ENCODE peak calls at places on chromosome 2, in five cellular contexts. One of them, this sample, is unnamed.

GRCh38 chr2:225276207-225276606 is 123.3 kb upstream of the NYAP2 start:
- DNase-seq in HL-60: no peak
- DNase-seq in AG04449: no peak
- DNase-seq in WERI-Rb-1: peak; percentile 13
- DNase-seq in cardiac muscle cell: no peak
- DNase-seq in this sample: no peak

GRCh38 chr2:170115501-170116229 is 62.3 kb upstream of the MYO3B start:
- DNase-seq in AG04449: no peak
- DNase-seq in HL-60: no peak
- DNase-seq in cardiac muscle cell: no peak
- DNase-seq in WERI-Rb-1: no peak
- DNase-seq in this sample: no peak

GRCh38 chr2:195984951-195985726 is 83.5 kb downstream of the DNAH7 start:
- DNase-seq in HL-60: no peak
- DNase-seq in AG04449: no peak
- DNase-seq in cardiac muscle cell: peak; percentile 13
- DNase-seq in WERI-Rb-1: no peak
- DNase-seq in this sample: no peak

GRCh38 chr2:71791501-71792135 is 338.3 kb downstream of the DYSF start:
- DNase-seq in HL-60: no peak
- DNase-seq in cardiac muscle cell: no peak
- DNase-seq in AG04449: no peak
- DNase-seq in WERI-Rb-1: peak; percentile 5
- DNase-seq in this sample: no peak

GRCh38 chr2:239853121-239853520 is 172.0 kb downstream of the NDUFA10 start:
- DNase-seq in WERI-Rb-1: no peak
- DNase-seq in HL-60: no peak
- DNase-seq in cardiac muscle cell: no peak
- DNase-seq in AG04449: no peak
- DNase-seq in this sample: no peak

GRCh38 chr2:119523383-119523958 is 812 bp downstream of the SCTR start:
- DNase-seq in HL-60: no peak
- DNase-seq in AG04449: no peak
- DNase-seq in cardiac muscle cell: no peak
- DNase-seq in WERI-Rb-1: no peak
- DNase-seq in this sample: no peak

GRCh38 chr2:221308507-221309054 is 263.5 kb downstream of the EPHA4 start:
- DNase-seq in cardiac muscle cell: no peak
- DNase-seq in AG04449: no peak
- DNase-seq in WERI-Rb-1: no peak
- DNase-seq in HL-60: no peak
- DNase-seq in this sample: no peak

GRCh38 chr2:7749895-7750559 is 832.8 kb downstream of the RNF144A start:
- DNase-seq in WERI-Rb-1: no peak
- DNase-seq in cardiac muscle cell: no peak
- DNase-seq in AG04449: no peak
- DNase-seq in HL-60: no peak
- DNase-seq in this sample: no peak

GRCh38 chr2:34096552-34097171 is 497.6 kb upstream of the FAM98A start:
- DNase-seq in cardiac muscle cell: peak; percentile 72
- DNase-seq in AG04449: peak; percentile 19
- DNase-seq in WERI-Rb-1: peak; percentile 71
- DNase-seq in HL-60: no peak
- DNase-seq in this sample: peak; percentile 71

GRCh38 chr2:156473445-156473844 is 37.3 kb downstream of the GPD2 start:
- DNase-seq in cardiac muscle cell: no peak
- DNase-seq in HL-60: no peak
- DNase-seq in AG04449: no peak
- DNase-seq in WERI-Rb-1: no peak
- DNase-seq in this sample: no peak

GRCh38 chr2:24899361-24899760 is 20.7 kb downstream of the ADCY3 start:
- DNase-seq in HL-60: no peak
- DNase-seq in AG04449: no peak
- DNase-seq in cardiac muscle cell: no peak
- DNase-seq in WERI-Rb-1: no peak
- DNase-seq in this sample: no peak

GRCh38 chr2:166344286-166345113 is 31.2 kb downstream of the SCN9A start:
- DNase-seq in HL-60: no peak
- DNase-seq in WERI-Rb-1: no peak
- DNase-seq in cardiac muscle cell: peak; percentile 66
- DNase-seq in AG04449: peak; percentile 69
- DNase-seq in this sample: no peak

GRCh38 chr2:200446612-200447011 is 63.3 kb downstream of the KCTD18 start:
- DNase-seq in AG04449: no peak
- DNase-seq in WERI-Rb-1: no peak
- DNase-seq in HL-60: no peak
- DNase-seq in cardiac muscle cell: no peak
- DNase-seq in this sample: no peak

GRCh38 chr2:238418999-238419546 is 7.7 kb upstream of the ASB1 start:
- DNase-seq in HL-60: no peak
- DNase-seq in cardiac muscle cell: no peak
- DNase-seq in AG04449: no peak
- DNase-seq in WERI-Rb-1: no peak
- DNase-seq in this sample: no peak

GRCh38 chr2:31828891-31829290 is 181.9 kb downstream of the MEMO1 start:
- DNase-seq in cardiac muscle cell: no peak
- DNase-seq in AG04449: no peak
- DNase-seq in HL-60: no peak
- DNase-seq in WERI-Rb-1: no peak
- DNase-seq in this sample: no peak

GRCh38 chr2:229704231-229704630 is 10.1 kb downstream of the DNER start:
- DNase-seq in cardiac muscle cell: no peak
- DNase-seq in HL-60: no peak
- DNase-seq in WERI-Rb-1: no peak
- DNase-seq in AG04449: no peak
- DNase-seq in this sample: no peak

GRCh38 chr2:134224005-134224404 is 29.9 kb upstream of the MGAT5 start:
- DNase-seq in cardiac muscle cell: no peak
- DNase-seq in WERI-Rb-1: no peak
- DNase-seq in AG04449: no peak
- DNase-seq in HL-60: no peak
- DNase-seq in this sample: no peak

GRCh38 chr2:1716441-1716840 is 27.9 kb downstream of the PXDN start:
- DNase-seq in HL-60: no peak
- DNase-seq in cardiac muscle cell: no peak
- DNase-seq in AG04449: no peak
- DNase-seq in WERI-Rb-1: no peak
- DNase-seq in this sample: no peak

GRCh38 chr2:10417551-10418335 is 30.4 kb downstream of the ODC1 start:
- DNase-seq in HL-60: no peak
- DNase-seq in AG04449: no peak
- DNase-seq in WERI-Rb-1: no peak
- DNase-seq in cardiac muscle cell: no peak
- DNase-seq in this sample: no peak

GRCh38 chr2:121527009-121527682 is 3.5 kb upstream of the RNU4ATAC start:
- DNase-seq in WERI-Rb-1: no peak
- DNase-seq in HL-60: no peak
- DNase-seq in cardiac muscle cell: peak; percentile 60
- DNase-seq in AG04449: no peak
- DNase-seq in this sample: no peak

GRCh38 chr2:104545055-104545454 is 308.9 kb upstream of the POU3F3 start:
- DNase-seq in cardiac muscle cell: no peak
- DNase-seq in AG04449: no peak
- DNase-seq in WERI-Rb-1: no peak
- DNase-seq in HL-60: no peak
- DNase-seq in this sample: no peak

GRCh38 chr2:96879545-96880040 is 9.7 kb upstream of the SEMA4C start:
- DNase-seq in cardiac muscle cell: no peak
- DNase-seq in HL-60: no peak
- DNase-seq in WERI-Rb-1: no peak
- DNase-seq in AG04449: no peak
- DNase-seq in this sample: no peak

GRCh38 chr2:236483102-236483501 is 86.5 kb upstream of the ACKR3 start:
- DNase-seq in WERI-Rb-1: no peak
- DNase-seq in HL-60: no peak
- DNase-seq in AG04449: no peak
- DNase-seq in cardiac muscle cell: no peak
- DNase-seq in this sample: no peak

GRCh38 chr2:134232868-134233732 is 20.8 kb upstream of the MGAT5 start:
- DNase-seq in WERI-Rb-1: no peak
- DNase-seq in HL-60: peak; percentile 21
- DNase-seq in cardiac muscle cell: no peak
- DNase-seq in AG04449: no peak
- DNase-seq in this sample: no peak

GRCh38 chr2:194765723-194766122 is 891.3 kb upstream of the SLC39A10 start:
- DNase-seq in AG04449: no peak
- DNase-seq in WERI-Rb-1: no peak
- DNase-seq in HL-60: no peak
- DNase-seq in cardiac muscle cell: no peak
- DNase-seq in this sample: no peak

GRCh38 chr2:95014126-95014708 is 11.3 kb upstream of the MAL start:
- DNase-seq in cardiac muscle cell: no peak
- DNase-seq in WERI-Rb-1: no peak
- DNase-seq in AG04449: no peak
- DNase-seq in HL-60: no peak
- DNase-seq in this sample: no peak

GRCh38 chr2:200454839-200455801 is 54.7 kb downstream of the KCTD18 start:
- DNase-seq in AG04449: no peak
- DNase-seq in HL-60: no peak
- DNase-seq in WERI-Rb-1: no peak
- DNase-seq in cardiac muscle cell: no peak
- DNase-seq in this sample: no peak

DNA sequence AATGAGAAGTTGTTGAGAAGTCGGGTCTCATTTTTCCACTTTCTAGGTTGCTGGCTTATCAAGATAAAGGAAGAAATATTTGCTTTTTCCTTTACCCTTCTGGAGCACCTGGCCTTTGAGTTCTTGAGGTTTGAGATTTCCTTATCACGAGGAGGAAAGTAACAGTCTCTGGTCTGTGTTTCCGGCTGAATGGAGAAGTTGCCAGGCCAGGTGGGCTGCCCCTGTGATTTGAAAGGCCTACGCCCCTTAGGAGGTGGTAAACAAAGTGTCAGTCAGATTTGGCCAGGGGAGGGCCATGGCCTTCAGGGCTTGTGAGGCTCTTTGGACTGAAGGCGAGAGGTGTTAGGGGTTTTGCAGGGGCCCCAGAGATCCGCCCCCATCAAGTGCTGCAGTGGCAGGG is 156.7 kb upstream of the HAAO start:
- DNase-seq in WERI-Rb-1: no peak
- DNase-seq in AG04449: no peak
- DNase-seq in cardiac muscle cell: no peak
- DNase-seq in HL-60: no peak
- DNase-seq in this sample: no peak
- TF ChIP-seq CTCF in WERI-Rb-1: no peak
- TF ChIP-seq CTCF in AG04449: no peak
- TF ChIP-seq CTCF in cardiac muscle cell: no peak
- TF ChIP-seq CTCF in HL-60: no peak
- TF ChIP-seq CTCF in this sample: no peak

DNA sequence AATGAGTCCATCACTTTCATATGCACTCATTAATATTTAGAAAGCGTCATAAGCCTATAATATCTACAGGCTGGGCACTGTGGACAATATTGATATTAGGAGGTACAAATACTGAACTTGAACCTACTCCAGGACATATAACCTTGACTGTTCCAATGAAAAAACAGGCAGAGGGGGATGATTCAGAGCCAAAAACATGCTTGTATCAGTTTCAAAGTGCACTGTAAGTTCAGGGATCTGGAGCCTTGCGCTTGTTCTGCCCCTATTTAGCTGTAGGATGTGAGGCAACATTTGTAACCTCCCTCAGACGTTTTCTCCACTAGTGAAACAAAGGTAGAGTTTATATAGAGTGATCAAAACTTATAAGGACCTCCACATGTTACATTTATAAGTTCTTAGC is 246.1 kb upstream of the GYPC start:
- DNase-seq in cardiac muscle cell: no peak
- DNase-seq in WERI-Rb-1: no peak
- DNase-seq in HL-60: no peak
- DNase-seq in AG04449: no peak
- DNase-seq in this sample: no peak
- TF ChIP-seq CTCF in cardiac muscle cell: no peak
- TF ChIP-seq CTCF in WERI-Rb-1: no peak
- TF ChIP-seq CTCF in HL-60: no peak
- TF ChIP-seq CTCF in AG04449: no peak
- TF ChIP-seq CTCF in this sample: no peak

GRCh38 chr2:197075754-197076337 is 149.3 kb upstream of the PGAP1 start:
- DNase-seq in HL-60: no peak
- DNase-seq in AG04449: no peak
- DNase-seq in WERI-Rb-1: no peak
- DNase-seq in cardiac muscle cell: peak; percentile 24
- DNase-seq in this sample: no peak
- TF ChIP-seq CTCF in HL-60: peak; percentile 9
- TF ChIP-seq CTCF in AG04449: peak; percentile 18
- TF ChIP-seq CTCF in WERI-Rb-1: no peak
- TF ChIP-seq CTCF in cardiac muscle cell: peak; percentile 49
- TF ChIP-seq CTCF in this sample: peak; percentile 60

GRCh38 chr2:226730487-226730886 is 69.1 kb downstream of the IRS1 start:
- DNase-seq in WERI-Rb-1: peak; percentile 17
- DNase-seq in AG04449: no peak
- DNase-seq in HL-60: no peak
- DNase-seq in cardiac muscle cell: peak; percentile 30
- DNase-seq in this sample: no peak
- TF ChIP-seq CTCF in WERI-Rb-1: peak; percentile 7
- TF ChIP-seq CTCF in AG04449: no peak
- TF ChIP-seq CTCF in HL-60: no peak
- TF ChIP-seq CTCF in cardiac muscle cell: no peak
- TF ChIP-seq CTCF in this sample: no peak

This sample was measured in neural crest cell.